ENCODE peak calls at places on chromosomes 7 and 10, in four cellular contexts. K is heart right ventricle; Y is CD8-positive, alpha-beta memory T cell; V is MM.1S. Z is an unnamed sample.

GRCh38 chr10:116201011-116201410 is 72.0 kb downstream of the GFRA1 start:
- DNase-seq in K (no peak), Y (no peak), V (no peak), Z (no peak)

GRCh38 chr10:132493756-132494290 is 43.8 kb upstream of the INPP5A start:
- DNase-seq in K (no peak), Y (no peak), V (no peak), Z (no peak)

GRCh38 chr7:155422599-155423336 is 35.2 kb upstream of the EN2 start:
- DNase-seq in K (no peak), Y (no peak), V (no peak), Z (no peak)

GRCh38 chr7:141012696-141013344 is 1.9 kb downstream of the MRPS33 start:
- DNase-seq in K (no peak), Y (no peak), V (no peak), Z (no peak)

GRCh38 chr10:96511044-96511945 is 2.4 kb downstream of the TLL2 start:
- DNase-seq in K (peak), Y (no peak), V (no peak), Z (peak)

GRCh38 chr10:94630017-94630688 is 53.4 kb upstream of the CYP2C18 start:
- DNase-seq in K (no peak), Y (no peak), V (peak), Z (no peak)

GRCh38 chr10:34492081-34492480 is 323.0 kb downstream of the PARD3 start:
- DNase-seq in K (no peak), Y (no peak), V (no peak), Z (no peak)

GRCh38 chr10:70634011-70634410 is 31.5 kb upstream of the PRF1 start:
- DNase-seq in K (no peak), Y (no peak), V (no peak), Z (no peak)

GRCh38 chr10:106764360-106764759 is 400.1 kb downstream of the SORCS1 start:
- DNase-seq in K (no peak), Y (no peak), V (no peak), Z (no peak)

GRCh38 chr7:69664433-69664832 is 66.2 kb downstream of the AUTS2 start:
- DNase-seq in K (no peak), Y (no peak), V (no peak), Z (no peak)

GRCh38 chr7:13321321-13321720 is 633.9 kb downstream of the ARL4A start:
- DNase-seq in K (no peak), Y (no peak), V (no peak), Z (no peak)

GRCh38 chr7:131753620-131754222 is 197.3 kb upstream of the PODXL start:
- DNase-seq in K (no peak), Y (no peak), V (no peak), Z (no peak)

GRCh38 chr10:13930123-13930522 is 343.4 kb downstream of the PRPF18 start:
- DNase-seq in K (no peak), Y (peak), V (no peak), Z (no peak)

DNA sequence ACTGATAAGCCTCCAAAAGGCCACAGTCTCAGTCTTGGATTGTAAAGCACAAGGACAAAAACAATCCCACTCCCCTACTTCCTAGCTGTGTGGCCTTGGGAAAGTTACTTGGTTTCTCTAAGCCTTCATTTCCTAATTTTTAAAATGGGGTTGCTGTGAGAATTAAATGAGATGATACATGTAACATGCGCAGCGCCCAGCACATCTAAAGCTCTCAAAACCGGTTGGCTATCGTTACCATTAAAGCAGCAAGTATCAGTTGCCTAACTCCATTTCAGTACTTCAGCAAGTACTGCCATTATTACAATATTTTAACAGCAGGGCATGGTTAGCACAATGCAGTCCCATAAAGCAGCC is 1.9 kb downstream of the NRCAM start:
- DNase-seq in K (no peak), Y (no peak), V (no peak), Z (no peak)
- H3K27ac ChIP-seq in K (no peak), Y (no peak), V (no peak), Z (no peak)

GRCh38 chr10:63765126-63765525 is 243.9 kb downstream of the REEP3 start:
- DNase-seq in K (no peak), Y (no peak), V (no peak), Z (no peak)

GRCh38 chr10:63766766-63767505 is 245.7 kb downstream of the REEP3 start:
- DNase-seq in K (no peak), Y (no peak), V (no peak), Z (no peak)

GRCh38 chr10:63769367-63769766 is 248.2 kb downstream of the REEP3 start:
- DNase-seq in K (no peak), Y (no peak), V (peak), Z (no peak)

GRCh38 chr10:63770523-63770922 is 249.3 kb downstream of the REEP3 start:
- DNase-seq in K (no peak), Y (no peak), V (no peak), Z (no peak)

GRCh38 chr10:63767512-63767911 is 246.3 kb downstream of the REEP3 start:
- DNase-seq in K (no peak), Y (no peak), V (no peak), Z (no peak)
- H3K27ac ChIP-seq in K (no peak), Y (no peak), V (no peak), Z (no peak)

GRCh38 chr7:17239683-17240521 is 58.5 kb upstream of the AHR start:
- DNase-seq in K (no peak), Y (no peak), V (no peak), Z (no peak)
- H3K27ac ChIP-seq in K (no peak), Y (no peak), V (no peak), Z (no peak)

GRCh38 chr7:55124989-55125875 is 106.4 kb downstream of the EGFR start:
- DNase-seq in K (no peak), Y (no peak), V (no peak), Z (no peak)
- H3K27ac ChIP-seq in K (no peak), Y (no peak), V (no peak), Z (peak)

GRCh38 chr7:80935971-80936370 is 17.1 kb upstream of the SEMA3C start:
- DNase-seq in K (no peak), Y (no peak), V (no peak), Z (no peak)

GRCh38 chr7:80929619-80930018 is 10.8 kb upstream of the SEMA3C start:
- DNase-seq in K (no peak), Y (no peak), V (no peak), Z (no peak)

GRCh38 chr7:80937336-80937735 is 18.5 kb upstream of the SEMA3C start:
- DNase-seq in K (no peak), Y (no peak), V (no peak), Z (no peak)

DNA sequence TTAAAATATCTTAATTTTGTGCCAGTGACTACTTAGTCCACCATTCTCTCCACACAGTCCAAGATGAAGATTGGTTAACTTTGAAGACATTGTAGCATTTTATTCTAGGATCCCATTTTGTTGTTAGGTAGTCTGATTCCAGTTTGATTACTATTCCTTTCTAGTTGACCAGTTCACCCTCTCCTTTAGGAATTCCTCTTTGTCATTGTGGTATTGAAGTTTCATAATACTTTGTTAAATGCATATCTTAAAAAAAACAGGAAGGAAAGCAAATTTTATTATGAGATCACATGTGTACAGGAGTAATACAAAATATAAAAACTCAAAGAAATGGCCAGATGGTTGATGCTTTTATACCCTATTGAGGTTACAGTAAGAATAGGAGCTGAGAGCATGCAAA is 15.4 kb upstream of the SEMA3C start:
- DNase-seq in K (no peak), Y (no peak), V (no peak), Z (no peak)
- H3K27ac ChIP-seq in K (no peak), Y (no peak), V (no peak), Z (no peak)

GRCh38 chr7:40263752-40264390 is 129.1 kb downstream of the SUGCT start:
- DNase-seq in K (no peak), Y (peak), V (no peak), Z (no peak)

GRCh38 chr7:40267583-40267982 is 132.8 kb downstream of the SUGCT start:
- DNase-seq in K (no peak), Y (no peak), V (no peak), Z (no peak)

GRCh38 chr7:40268836-40269235 is 134.0 kb downstream of the SUGCT start:
- DNase-seq in K (no peak), Y (no peak), V (no peak), Z (no peak)
- H3K27ac ChIP-seq in K (no peak), Y (no peak), V (no peak), Z (no peak)

GRCh38 chr7:84372155-84372621 is 177.6 kb upstream of the SEMA3A start:
- DNase-seq in K (no peak), Y (no peak), V (no peak), Z (no peak)
- H3K27ac ChIP-seq in K (no peak), Y (no peak), V (no peak), Z (no peak)

GRCh38 chr7:44808914-44809393 is 12.5 kb downstream of the PPIA start:
- DNase-seq in K (no peak), Y (no peak), V (no peak), Z (no peak)
- H3K27ac ChIP-seq in K (no peak), Y (no peak), V (no peak), Z (no peak)

GRCh38 chr7:77800730-77801129 is 2.2 kb downstream of the PHTF2 start:
- DNase-seq in K (no peak), Y (no peak), V (no peak), Z (no peak)
- H3K27ac ChIP-seq in K (no peak), Y (no peak), V (no peak), Z (peak)

GRCh38 chr10:49300140-49300974 is 1.4 kb downstream of the C10orf71 start:
- DNase-seq in K (peak), Y (no peak), V (peak), Z (no peak)
- H3K27ac ChIP-seq in K (peak), Y (peak), V (no peak), Z (no peak)

Z was measured in transverse colon.